ENCODE peak calls at places on chromosomes 1 and 21, in eight cellular contexts. B, C, Y, A, M, R, P and L are unnamed samples.

GRCh38 chr21:45154511-45155508 is 80.4 kb downstream of the ADARB1 start:
- DNase-seq in B (no peak), C (peak; percentile 85), Y (no peak), A (no peak), M (no peak), R (no peak), P (no peak), L (no peak)

GRCh38 chr1:22712502-22713271 is 2.0 kb downstream of the EPHB2 start:
- DNase-seq in B (no peak), C (peak; percentile 54), Y (no peak), A (no peak), M (peak; percentile 29), R (no peak), P (no peak), L (no peak)

GRCh38 chr1:234647245-234647644 is 37.3 kb upstream of the IRF2BP2 start:
- DNase-seq in B (no peak), C (no peak), Y (no peak), A (no peak), M (no peak), R (no peak), P (no peak), L (no peak)

GRCh38 chr1:50970927-50971582 is 1.0 kb downstream of the CDKN2C start:
- DNase-seq in B (no peak), C (peak; percentile 30), Y (no peak), A (no peak), M (no peak), R (peak; percentile 63), P (no peak), L (no peak)

GRCh38 chr1:18373882-18374493 is 106.7 kb upstream of the KLHDC7A start:
- DNase-seq in B (peak; percentile 30), C (no peak), Y (no peak), A (no peak), M (peak; percentile 14), R (no peak), P (no peak), L (no peak)

GRCh38 chr21:23963454-23963853 is 1643.8 kb downstream of the MRPL39 start:
- DNase-seq in B (no peak), C (no peak), Y (no peak), A (no peak), M (no peak), R (no peak), P (no peak), L (no peak)

GRCh38 chr1:247857986-247858356 is 984 bp downstream of the TRIM58 start:
- DNase-seq in B (no peak), C (no peak), Y (no peak), A (no peak), M (no peak), R (no peak), P (no peak), L (no peak)

GRCh38 chr1:19006837-19007271 is 50.4 kb upstream of the IFFO2 start:
- DNase-seq in B (no peak), C (no peak), Y (no peak), A (no peak), M (no peak), R (no peak), P (no peak), L (no peak)

GRCh38 chr1:156506450-156506849 is 5.9 kb upstream of the MEF2D start:
- DNase-seq in B (no peak), C (no peak), Y (no peak), A (no peak), M (no peak), R (no peak), P (no peak), L (no peak)

GRCh38 chr1:237799762-237800474 is 90.8 kb downstream of the ZP4 start:
- DNase-seq in B (peak; percentile 30), C (peak; percentile 45), Y (no peak), A (peak; percentile 75), M (peak; percentile 53), R (peak; percentile 14), P (no peak), L (peak; percentile 8)

GRCh38 chr21:36860736-36861594 is 105.5 kb downstream of the HLCS start:
- DNase-seq in B (no peak), C (peak; percentile 91), Y (no peak), A (no peak), M (no peak), R (no peak), P (no peak), L (no peak)

GRCh38 chr1:167629681-167630567 is at the start of gene RCSD1:
- DNase-seq in B (peak; percentile 28), C (no peak), Y (peak; percentile 45), A (peak; percentile 41), M (peak; percentile 81), R (no peak), P (peak; percentile 29), L (no peak)

GRCh38 chr21:38126677-38127271 is 130.0 kb upstream of the KCNJ15 start:
- DNase-seq in B (peak; percentile 64), C (peak; percentile 52), Y (peak; percentile 76), A (no peak), M (peak; percentile 55), R (peak; percentile 65), P (peak; percentile 0), L (peak; percentile 10)

GRCh38 chr1:156744786-156745419 is 4.0 kb upstream of the MRPL24 start:
- DNase-seq in B (no peak), C (no peak), Y (no peak), A (no peak), M (no peak), R (no peak), P (no peak), L (no peak)

GRCh38 chr1:228185641-228185965 is 20.0 kb downstream of the IBA57 start:
- DNase-seq in B (no peak), C (no peak), Y (no peak), A (no peak), M (no peak), R (no peak), P (no peak), L (no peak)

GRCh38 chr1:32724678-32725594 is 22.4 kb upstream of the SYNC start:
- DNase-seq in B (no peak), C (peak; percentile 95), Y (no peak), A (peak; percentile 74), M (no peak), R (peak; percentile 11), P (no peak), L (no peak)

GRCh38 chr1:100456880-100457279 is 81.1 kb upstream of the GPR88 start:
- DNase-seq in B (no peak), C (no peak), Y (no peak), A (no peak), M (no peak), R (no peak), P (no peak), L (no peak)

GRCh38 chr1:3483801-3484444 is 29.5 kb downstream of the ARHGEF16 start:
- DNase-seq in B (peak; percentile 54), C (peak; percentile 29), Y (peak; percentile 62), A (no peak), M (peak; percentile 60), R (no peak), P (peak; percentile 10), L (no peak)

GRCh38 chr1:117017062-117017461 is 15.5 kb downstream of the CD101 start:
- DNase-seq in B (no peak), C (no peak), Y (no peak), A (no peak), M (no peak), R (no peak), P (no peak), L (no peak)

GRCh38 chr1:87588445-87588844 is 259.8 kb downstream of the LMO4 start:
- DNase-seq in B (no peak), C (no peak), Y (no peak), A (no peak), M (no peak), R (no peak), P (no peak), L (no peak)

GRCh38 chr1:183063349-183063748 is 40.1 kb downstream of the LAMC1 start:
- DNase-seq in B (no peak), C (no peak), Y (no peak), A (no peak), M (no peak), R (no peak), P (no peak), L (no peak)

GRCh38 chr1:155650231-155650757 is 38.3 kb downstream of the YY1AP1 start:
- DNase-seq in B (no peak), C (no peak), Y (no peak), A (no peak), M (no peak), R (peak; percentile 10), P (no peak), L (no peak)